ENCODE peak calls at places on chromosomes 7 and 10, in five cellular contexts. One of them, this sample, is unnamed.

GRCh38 chr10:121608669-121609190 is 10.5 kb upstream of the FGFR2 start:
- DNase-seq in adrenal gland: peak
- DNase-seq in A549: peak
- DNase-seq in choroid plexus epithelial cell: no peak
- DNase-seq in body of pancreas: peak
- DNase-seq in this sample: no peak

GRCh38 chr10:28089467-28089866 is 90.6 kb upstream of the ODAD2 start:
- DNase-seq in adrenal gland: no peak
- DNase-seq in choroid plexus epithelial cell: peak
- DNase-seq in A549: no peak
- DNase-seq in body of pancreas: no peak
- DNase-seq in this sample: no peak

GRCh38 chr7:32058017-32058416 is 12.2 kb downstream of the PDE1C start:
- DNase-seq in A549: no peak
- DNase-seq in body of pancreas: no peak
- DNase-seq in choroid plexus epithelial cell: no peak
- DNase-seq in adrenal gland: no peak
- DNase-seq in this sample: no peak

GRCh38 chr7:104548861-104549260 is 220.5 kb downstream of the LHFPL3 start:
- DNase-seq in choroid plexus epithelial cell: no peak
- DNase-seq in body of pancreas: no peak
- DNase-seq in A549: no peak
- DNase-seq in adrenal gland: no peak
- DNase-seq in this sample: no peak

GRCh38 chr10:73944356-73945100 is 33.6 kb downstream of the PLAU start:
- DNase-seq in A549: no peak
- DNase-seq in adrenal gland: no peak
- DNase-seq in body of pancreas: no peak
- DNase-seq in choroid plexus epithelial cell: no peak
- DNase-seq in this sample: no peak

GRCh38 chr10:31477584-31477983 is 158.6 kb downstream of the ZEB1 start:
- DNase-seq in A549: no peak
- DNase-seq in body of pancreas: no peak
- DNase-seq in adrenal gland: no peak
- DNase-seq in choroid plexus epithelial cell: peak
- DNase-seq in this sample: no peak

GRCh38 chr7:45230083-45230482 is 72.5 kb downstream of the RAMP3 start:
- DNase-seq in A549: no peak
- DNase-seq in choroid plexus epithelial cell: no peak
- DNase-seq in body of pancreas: no peak
- DNase-seq in adrenal gland: no peak
- DNase-seq in this sample: no peak

GRCh38 chr10:129517680-129518057 is 50.6 kb downstream of the MGMT start:
- DNase-seq in A549: no peak
- DNase-seq in adrenal gland: no peak
- DNase-seq in body of pancreas: no peak
- DNase-seq in choroid plexus epithelial cell: no peak
- DNase-seq in this sample: no peak

GRCh38 chr7:157496426-157497275 is 159.8 kb downstream of the DNAJB6 start:
- DNase-seq in adrenal gland: no peak
- DNase-seq in body of pancreas: no peak
- DNase-seq in A549: no peak
- DNase-seq in choroid plexus epithelial cell: no peak
- DNase-seq in this sample: no peak

GRCh38 chr7:151809864-151810170 is 67.1 kb downstream of the PRKAG2 start:
- DNase-seq in A549: no peak
- DNase-seq in adrenal gland: no peak
- DNase-seq in choroid plexus epithelial cell: no peak
- DNase-seq in body of pancreas: no peak
- DNase-seq in this sample: no peak

GRCh38 chr7:23907012-23907411 is 197.0 kb downstream of the STK31 start:
- DNase-seq in body of pancreas: no peak
- DNase-seq in choroid plexus epithelial cell: peak
- DNase-seq in A549: no peak
- DNase-seq in adrenal gland: no peak
- DNase-seq in this sample: no peak

GRCh38 chr10:51188013-51188412 is 113.7 kb downstream of the PRKG1 start:
- DNase-seq in body of pancreas: no peak
- DNase-seq in adrenal gland: no peak
- DNase-seq in A549: no peak
- DNase-seq in choroid plexus epithelial cell: no peak
- DNase-seq in this sample: no peak

GRCh38 chr7:7956531-7957221 is 11.9 kb upstream of the GLCCI1 start:
- DNase-seq in adrenal gland: no peak
- DNase-seq in choroid plexus epithelial cell: peak
- DNase-seq in A549: no peak
- DNase-seq in body of pancreas: no peak
- DNase-seq in this sample: no peak

GRCh38 chr10:132861116-132861691 is 75.3 kb upstream of the NKX6-2 start:
- DNase-seq in A549: no peak
- DNase-seq in adrenal gland: no peak
- DNase-seq in choroid plexus epithelial cell: no peak
- DNase-seq in body of pancreas: no peak
- DNase-seq in this sample: peak

GRCh38 chr7:88167223-88167622 is 52.6 kb downstream of the SRI start:
- DNase-seq in adrenal gland: no peak
- DNase-seq in choroid plexus epithelial cell: no peak
- DNase-seq in body of pancreas: no peak
- DNase-seq in A549: no peak
- DNase-seq in this sample: no peak

GRCh38 chr10:55979203-55979602 is 381.9 kb downstream of the ZWINT start:
- DNase-seq in A549: no peak
- DNase-seq in body of pancreas: no peak
- DNase-seq in choroid plexus epithelial cell: no peak
- DNase-seq in adrenal gland: no peak
- DNase-seq in this sample: no peak

GRCh38 chr7:362416-363096 is 72.6 kb downstream of the FOXL3 start:
- DNase-seq in A549: no peak
- DNase-seq in body of pancreas: peak
- DNase-seq in choroid plexus epithelial cell: peak
- DNase-seq in adrenal gland: no peak
- DNase-seq in this sample: peak

GRCh38 chr10:20040012-20040411 is 223.8 kb downstream of the PLXDC2 start:
- DNase-seq in adrenal gland: peak
- DNase-seq in choroid plexus epithelial cell: peak
- DNase-seq in A549: no peak
- DNase-seq in body of pancreas: peak
- DNase-seq in this sample: no peak

GRCh38 chr10:62684911-62685310 is 119.6 kb upstream of the ADO start:
- DNase-seq in choroid plexus epithelial cell: no peak
- DNase-seq in adrenal gland: no peak
- DNase-seq in body of pancreas: no peak
- DNase-seq in A549: no peak
- DNase-seq in this sample: no peak

GRCh38 chr10:44966816-44967509 is 7.4 kb downstream of the RASSF4 start:
- DNase-seq in body of pancreas: no peak
- DNase-seq in choroid plexus epithelial cell: peak
- DNase-seq in adrenal gland: peak
- DNase-seq in A549: no peak
- DNase-seq in this sample: no peak

GRCh38 chr10:110209399-110209925 is 2.1 kb downstream of the MXI1 start:
- DNase-seq in adrenal gland: peak
- DNase-seq in choroid plexus epithelial cell: peak
- DNase-seq in A549: peak
- DNase-seq in body of pancreas: peak
- DNase-seq in this sample: peak

GRCh38 chr10:70074147-70074546 is 21.5 kb downstream of the MACROH2A2 start:
- DNase-seq in A549: no peak
- DNase-seq in choroid plexus epithelial cell: peak
- DNase-seq in adrenal gland: no peak
- DNase-seq in body of pancreas: no peak
- DNase-seq in this sample: no peak

GRCh38 chr10:120495226-120495625 is 38.2 kb downstream of the PLPP4 start:
- DNase-seq in choroid plexus epithelial cell: peak
- DNase-seq in A549: no peak
- DNase-seq in adrenal gland: no peak
- DNase-seq in body of pancreas: peak
- DNase-seq in this sample: no peak

GRCh38 chr7:28626629-28627262 is 214.4 kb downstream of the CREB5 start:
- DNase-seq in adrenal gland: peak
- DNase-seq in body of pancreas: no peak
- DNase-seq in A549: peak
- DNase-seq in choroid plexus epithelial cell: peak
- DNase-seq in this sample: no peak

GRCh38 chr10:112182808-112183328 is 697 bp downstream of the GPAM start:
- DNase-seq in choroid plexus epithelial cell: no peak
- DNase-seq in A549: no peak
- DNase-seq in adrenal gland: no peak
- DNase-seq in body of pancreas: no peak
- DNase-seq in this sample: no peak

GRCh38 chr7:47451851-47452205 is 130.1 kb downstream of the TNS3 start:
- DNase-seq in choroid plexus epithelial cell: peak
- DNase-seq in A549: no peak
- DNase-seq in adrenal gland: no peak
- DNase-seq in body of pancreas: no peak
- DNase-seq in this sample: no peak

DNA sequence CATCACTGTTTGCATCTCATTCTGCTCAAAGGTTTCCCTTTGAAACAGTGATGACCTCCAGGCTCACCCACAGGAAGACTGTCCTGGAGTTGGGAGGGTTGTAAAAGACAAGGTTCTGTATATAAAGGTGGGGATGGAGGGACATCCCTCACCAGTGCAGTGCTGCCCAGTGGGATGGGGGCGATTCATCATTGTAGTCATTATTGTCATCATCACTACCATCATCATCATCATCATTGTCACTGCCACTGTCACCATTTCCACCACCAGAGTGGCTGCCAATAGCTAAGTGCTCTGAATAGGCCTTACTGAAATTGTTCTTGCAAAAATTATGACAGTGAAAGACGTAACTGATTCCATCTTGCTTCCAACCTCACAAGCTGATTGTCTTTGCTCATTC is 24.7 kb downstream of the MRPS24 start:
- DNase-seq in body of pancreas: no peak
- DNase-seq in A549: no peak
- DNase-seq in adrenal gland: no peak
- DNase-seq in choroid plexus epithelial cell: no peak
- DNase-seq in this sample: no peak
- H3K4me3 ChIP-seq in body of pancreas: no peak
- H3K4me3 ChIP-seq in A549: no peak
- H3K4me3 ChIP-seq in adrenal gland: no peak
- H3K4me3 ChIP-seq in choroid plexus epithelial cell: no peak
- H3K4me3 ChIP-seq in this sample: no peak

GRCh38 chr7:130489140-130489967 is 2.5 kb upstream of the MEST start:
- DNase-seq in body of pancreas: no peak
- DNase-seq in adrenal gland: no peak
- DNase-seq in A549: no peak
- DNase-seq in choroid plexus epithelial cell: peak
- DNase-seq in this sample: no peak
- H3K4me3 ChIP-seq in body of pancreas: no peak
- H3K4me3 ChIP-seq in adrenal gland: no peak
- H3K4me3 ChIP-seq in A549: no peak
- H3K4me3 ChIP-seq in choroid plexus epithelial cell: no peak
- H3K4me3 ChIP-seq in this sample: no peak

GRCh38 chr10:24452030-24452429 is 243.1 kb downstream of the KIAA1217 start:
- DNase-seq in adrenal gland: no peak
- DNase-seq in A549: no peak
- DNase-seq in body of pancreas: no peak
- DNase-seq in choroid plexus epithelial cell: no peak
- DNase-seq in this sample: no peak

GRCh38 chr10:24451325-24451820 is 242.4 kb downstream of the KIAA1217 start:
- DNase-seq in A549: no peak
- DNase-seq in adrenal gland: no peak
- DNase-seq in body of pancreas: no peak
- DNase-seq in choroid plexus epithelial cell: peak
- DNase-seq in this sample: no peak

GRCh38 chr10:24453973-24454372 is 245.0 kb downstream of the KIAA1217 start:
- DNase-seq in body of pancreas: no peak
- DNase-seq in adrenal gland: no peak
- DNase-seq in choroid plexus epithelial cell: no peak
- DNase-seq in A549: no peak
- DNase-seq in this sample: no peak

GRCh38 chr10:24456319-24456718 is 247.4 kb downstream of the KIAA1217 start:
- DNase-seq in A549: no peak
- DNase-seq in choroid plexus epithelial cell: peak
- DNase-seq in adrenal gland: no peak
- DNase-seq in body of pancreas: peak
- DNase-seq in this sample: no peak

DNA sequence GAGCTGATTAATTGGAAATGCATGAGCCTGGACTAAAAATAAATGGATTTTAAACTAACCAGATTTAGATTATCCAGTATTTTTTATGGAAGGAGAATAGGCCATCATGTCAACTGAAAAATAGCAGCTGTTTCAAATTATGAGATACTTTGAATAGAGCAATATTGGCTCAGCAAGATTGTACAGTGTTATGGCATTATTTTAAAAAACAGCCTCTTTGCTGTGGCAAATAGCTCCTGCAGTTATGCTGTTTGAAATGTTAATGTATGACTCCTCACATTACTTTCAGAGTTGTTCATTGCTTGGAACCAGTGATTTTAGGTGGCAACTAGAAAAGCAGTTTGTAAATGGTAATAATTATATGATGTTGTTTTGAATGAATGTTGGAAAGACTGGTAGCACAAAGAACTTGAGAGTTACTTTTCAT is 244.5 kb downstream of the KIAA1217 start:
- DNase-seq in choroid plexus epithelial cell: no peak
- DNase-seq in adrenal gland: no peak
- DNase-seq in body of pancreas: no peak
- DNase-seq in A549: no peak
- DNase-seq in this sample: no peak
- H3K4me3 ChIP-seq in choroid plexus epithelial cell: no peak
- H3K4me3 ChIP-seq in adrenal gland: no peak
- H3K4me3 ChIP-seq in body of pancreas: no peak
- H3K4me3 ChIP-seq in A549: no peak
- H3K4me3 ChIP-seq in this sample: no peak

GRCh38 chr7:65809982-65810288 is 62.9 kb upstream of the VKORC1L1 start:
- DNase-seq in adrenal gland: no peak
- DNase-seq in body of pancreas: no peak
- DNase-seq in A549: no peak
- DNase-seq in choroid plexus epithelial cell: no peak
- DNase-seq in this sample: no peak
- H3K4me3 ChIP-seq in adrenal gland: no peak
- H3K4me3 ChIP-seq in body of pancreas: no peak
- H3K4me3 ChIP-seq in A549: no peak
- H3K4me3 ChIP-seq in choroid plexus epithelial cell: no peak
- H3K4me3 ChIP-seq in this sample: no peak

GRCh38 chr7:11846311-11846710 is 14.3 kb upstream of the THSD7A start:
- DNase-seq in A549: no peak
- DNase-seq in choroid plexus epithelial cell: peak
- DNase-seq in body of pancreas: no peak
- DNase-seq in adrenal gland: no peak
- DNase-seq in this sample: no peak
- H3K4me3 ChIP-seq in A549: no peak
- H3K4me3 ChIP-seq in choroid plexus epithelial cell: no peak
- H3K4me3 ChIP-seq in body of pancreas: no peak
- H3K4me3 ChIP-seq in adrenal gland: no peak
- H3K4me3 ChIP-seq in this sample: no peak

GRCh38 chr10:71314028-71314693 is 4.9 kb upstream of the SLC29A3 start:
- DNase-seq in choroid plexus epithelial cell: peak
- DNase-seq in A549: peak
- DNase-seq in body of pancreas: peak
- DNase-seq in adrenal gland: peak
- DNase-seq in this sample: no peak
- H3K4me3 ChIP-seq in choroid plexus epithelial cell: no peak
- H3K4me3 ChIP-seq in A549: no peak
- H3K4me3 ChIP-seq in body of pancreas: no peak
- H3K4me3 ChIP-seq in adrenal gland: no peak
- H3K4me3 ChIP-seq in this sample: no peak

This sample was measured in right lobe of liver.